ENCODE peak calls at places on chromosomes 3 and 15, in nine cellular contexts. F, T, L, U, X, D, E, S and O are unnamed samples.
A peak's percentile ranks its signal among the peaks of the same experiment; 100 is the strongest.

GRCh38 chr15:69990566-69991391 is 106.9 kb downstream of the TLE3 start:
- DNase-seq in F (no peak), T (no peak), L (no peak), U (no peak), X (no peak), D (no peak), E (no peak), S (no peak), O (no peak)

GRCh38 chr3:66382142-66382541 is 118.7 kb downstream of the LRIG1 start:
- DNase-seq in F (no peak), T (no peak), L (no peak), U (no peak), X (no peak), D (no peak), E (no peak), S (no peak), O (no peak)

GRCh38 chr15:88324241-88325065 is 67.9 kb upstream of the NTRK3 start:
- DNase-seq in F (no peak), T (no peak), L (no peak), U (peak; percentile 84), X (no peak), D (no peak), E (no peak), S (no peak), O (no peak)

GRCh38 chr3:13822042-13822441 is 57.8 kb downstream of the WNT7A start:
- DNase-seq in F (no peak), T (no peak), L (no peak), U (peak; percentile 1), X (no peak), D (no peak), E (no peak), S (peak; percentile 32), O (no peak)

GRCh38 chr3:146469206-146470017 is at the start of gene PLSCR2:
- DNase-seq in F (peak; percentile 89), T (peak; percentile 76), L (peak; percentile 11), U (peak; percentile 38), X (peak; percentile 25), D (no peak), E (peak; percentile 78), S (peak; percentile 95), O (peak; percentile 68)

GRCh38 chr15:90859234-90860131 is 8.9 kb upstream of the FURIN start:
- DNase-seq in F (peak; percentile 69), T (no peak), L (no peak), U (no peak), X (no peak), D (no peak), E (no peak), S (no peak), O (no peak)

GRCh38 chr3:54520060-54520459 is 397.7 kb downstream of the CACNA2D3 start:
- DNase-seq in F (no peak), T (no peak), L (no peak), U (no peak), X (no peak), D (no peak), E (no peak), S (no peak), O (no peak)

GRCh38 chr3:143476965-143477640 is 357.5 kb downstream of the CHST2 start:
- DNase-seq in F (no peak), T (no peak), L (no peak), U (peak; percentile 6), X (no peak), D (no peak), E (no peak), S (no peak), O (no peak)

GRCh38 chr3:65576942-65577341 is 461.8 kb downstream of the MAGI1 start:
- DNase-seq in F (no peak), T (no peak), L (no peak), U (peak; percentile 26), X (no peak), D (no peak), E (no peak), S (no peak), O (no peak)

GRCh38 chr15:61195116-61196002 is 33.7 kb downstream of the RORA start:
- DNase-seq in F (no peak), T (no peak), L (no peak), U (peak; percentile 29), X (no peak), D (peak; percentile 61), E (no peak), S (no peak), O (no peak)

GRCh38 chr3:169658311-169658931 is 5.1 kb downstream of the MECOM start:
- DNase-seq in F (peak; percentile 60), T (no peak), L (no peak), U (peak; percentile 10), X (no peak), D (no peak), E (no peak), S (peak; percentile 81), O (no peak)

GRCh38 chr3:69102384-69102783 is 17.6 kb downstream of the ARL6IP5 start:
- DNase-seq in F (no peak), T (no peak), L (no peak), U (no peak), X (no peak), D (no peak), E (no peak), S (no peak), O (no peak)

GRCh38 chr15:40511472-40512133 is 40.8 kb downstream of the CHST14 start:
- DNase-seq in F (peak; percentile 80), T (peak; percentile 79), L (no peak), U (peak; percentile 33), X (peak; percentile 56), D (peak; percentile 70), E (peak; percentile 96), S (peak; percentile 89), O (no peak)

GRCh38 chr3:90010341-90010740 is 902.9 kb downstream of the EPHA3 start:
- DNase-seq in F (no peak), T (no peak), L (no peak), U (peak; percentile 85), X (no peak), D (no peak), E (no peak), S (no peak), O (no peak)

GRCh38 chr15:55270301-55270700 is 19.3 kb downstream of the RAB27A start:
- DNase-seq in F (no peak), T (no peak), L (no peak), U (no peak), X (no peak), D (no peak), E (no peak), S (no peak), O (no peak)

GRCh38 chr3:8667429-8668091 is 23.0 kb upstream of the SSUH2 start:
- DNase-seq in F (no peak), T (no peak), L (no peak), U (no peak), X (no peak), D (no peak), E (no peak), S (no peak), O (no peak)

GRCh38 chr15:82778755-82779154 is 27.1 kb downstream of the FSD2 start:
- DNase-seq in F (no peak), T (no peak), L (no peak), U (no peak), X (no peak), D (no peak), E (no peak), S (no peak), O (no peak)

GRCh38 chr3:57893668-57894067 is 114.6 kb upstream of the FLNB start:
- DNase-seq in F (no peak), T (no peak), L (no peak), U (no peak), X (no peak), D (no peak), E (no peak), S (no peak), O (no peak)
- H3K4me1 ChIP-seq in F (no peaks in the 10 kb centered on the region), T (peaks cover 9% of the 10 kb centered on the region), L (no peaks in the 10 kb centered on the region), U (no peaks in the 10 kb centered on the region), X (no peaks in the 10 kb centered on the region), D (no peaks in the 10 kb centered on the region), E (peaks cover 6% of the 10 kb centered on the region), S (no peaks in the 10 kb centered on the region), O (no peaks in the 10 kb centered on the region)

DNA sequence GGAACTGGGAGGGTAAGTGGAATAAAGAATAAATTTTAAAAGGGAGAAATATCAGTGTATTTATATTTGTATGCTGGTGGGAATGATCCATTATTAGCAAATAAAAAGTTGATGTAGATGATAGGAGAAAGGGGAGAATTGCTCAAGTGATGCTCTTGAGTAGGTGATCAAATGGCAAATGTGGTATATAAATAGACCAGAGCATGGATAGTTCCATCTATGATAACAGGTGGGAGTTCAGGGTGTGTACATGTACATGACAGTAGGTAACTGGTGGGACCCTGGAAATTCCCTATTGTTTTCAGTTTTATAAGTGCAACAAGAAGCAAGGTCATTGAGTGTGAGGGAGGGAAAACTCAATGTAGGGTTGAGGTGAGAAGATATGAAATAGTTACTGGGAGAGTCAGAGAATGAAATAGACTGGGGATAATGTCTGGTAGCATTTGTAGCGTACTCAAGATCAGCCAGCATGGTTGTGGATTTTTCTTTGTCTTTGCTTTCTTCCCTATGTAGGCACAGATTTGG is 31.3 kb upstream of the EBLN2 start:
- DNase-seq in F (no peak), T (no peak), L (no peak), U (no peak), X (no peak), D (no peak), E (no peak), S (no peak), O (no peak)
- H3K4me3 ChIP-seq in F (no peak overlapping the region), T (no peak overlapping the region), L (no peak overlapping the region), U (no peak overlapping the region), X (no peak overlapping the region), D (no peak overlapping the region), E (no peak overlapping the region), S (no peak overlapping the region), O (no peak overlapping the region)

GRCh38 chr3:133115178-133115577 is 77.0 kb downstream of the TMEM108 start:
- DNase-seq in F (no peak), T (no peak), L (no peak), U (no peak), X (no peak), D (no peak), E (no peak), S (no peak), O (no peak)

GRCh38 chr3:133112666-133113065 is 74.5 kb downstream of the TMEM108 start:
- DNase-seq in F (no peak), T (no peak), L (no peak), U (peak; percentile 20), X (no peak), D (no peak), E (no peak), S (no peak), O (no peak)

GRCh38 chr3:133117342-133117741 is 79.2 kb downstream of the TMEM108 start:
- DNase-seq in F (no peak), T (no peak), L (no peak), U (no peak), X (no peak), D (no peak), E (no peak), S (no peak), O (no peak)

GRCh38 chr3:133113526-133113925 is 75.3 kb downstream of the TMEM108 start:
- DNase-seq in F (no peak), T (peak; percentile 75), L (no peak), U (peak; percentile 68), X (no peak), D (no peak), E (no peak), S (no peak), O (no peak)

GRCh38 chr3:133114198-133114597 is 76.0 kb downstream of the TMEM108 start:
- DNase-seq in F (no peak), T (no peak), L (no peak), U (no peak), X (no peak), D (no peak), E (no peak), S (no peak), O (no peak)
- H3K9me3 ChIP-seq in F (no peaks in the 10 kb centered on the region), T (no peaks in the 10 kb centered on the region), L (no peaks in the 10 kb centered on the region), U (no peaks in the 10 kb centered on the region), X (no peaks in the 10 kb centered on the region), D (no peaks in the 10 kb centered on the region), E (no peaks in the 10 kb centered on the region), S (no peaks in the 10 kb centered on the region), O (no peaks in the 10 kb centered on the region)

GRCh38 chr15:86663304-86663703 is 583.6 kb downstream of the AGBL1 start:
- DNase-seq in F (no peak), T (no peak), L (no peak), U (no peak), X (no peak), D (no peak), E (no peak), S (no peak), O (no peak)
- H3K4me1 ChIP-seq in F (no peaks in the 10 kb centered on the region), T (no peaks in the 10 kb centered on the region), L (no peaks in the 10 kb centered on the region), U (no peaks in the 10 kb centered on the region), X (no peaks in the 10 kb centered on the region), D (no peaks in the 10 kb centered on the region), E (no peaks in the 10 kb centered on the region), S (no peaks in the 10 kb centered on the region), O (no peaks in the 10 kb centered on the region)